ENCODE peak calls at places on chromosomes 16 and 17, in seven cellular contexts. W, Z, V, H, J, P and M are unnamed samples.

GRCh38 chr16:46482895-46483294 is 138.3 kb downstream of the SHCBP1 start:
- DNase-seq in W (no peak), Z (no peak), V (no peak), H (no peak), J (no peak), P (no peak), M (no peak)

GRCh38 chr16:85029413-85029794 is 1.8 kb downstream of the KIAA0513 start:
- DNase-seq in W (no peak), Z (peak), V (no peak), H (peak), J (no peak), P (no peak), M (peak)

GRCh38 chr16:4361944-4362311 is 9.7 kb upstream of the VASN start:
- DNase-seq in W (no peak), Z (no peak), V (no peak), H (no peak), J (no peak), P (no peak), M (no peak)

GRCh38 chr16:19972111-19972510 is 87.5 kb upstream of the GPRC5B start:
- DNase-seq in W (peak), Z (no peak), V (no peak), H (no peak), J (no peak), P (no peak), M (no peak)

GRCh38 chr17:40830085-40830776 is 7.8 kb upstream of the KRT10 start:
- DNase-seq in W (no peak), Z (no peak), V (no peak), H (no peak), J (no peak), P (no peak), M (no peak)

GRCh38 chr17:13520899-13521572 is 80.7 kb downstream of the HS3ST3A1 start:
- DNase-seq in W (no peak), Z (no peak), V (no peak), H (no peak), J (no peak), P (no peak), M (no peak)

GRCh38 chr17:37828313-37829124 is 83.7 kb upstream of the HNF1B start:
- DNase-seq in W (peak), Z (peak), V (no peak), H (no peak), J (no peak), P (no peak), M (no peak)

GRCh38 chr17:35947156-35947585 is 3.7 kb upstream of the LYZL6 start:
- DNase-seq in W (no peak), Z (no peak), V (peak), H (no peak), J (no peak), P (no peak), M (no peak)

GRCh38 chr17:34382586-34383224 is 19.7 kb upstream of the CCL1 start:
- DNase-seq in W (no peak), Z (no peak), V (no peak), H (no peak), J (peak), P (no peak), M (no peak)

GRCh38 chr17:65472602-65473001 is 88.8 kb downstream of the AXIN2 start:
- DNase-seq in W (no peak), Z (no peak), V (no peak), H (no peak), J (no peak), P (no peak), M (no peak)

GRCh38 chr17:57567278-57567677 is 177.8 kb downstream of the CCDC182 start:
- DNase-seq in W (no peak), Z (no peak), V (no peak), H (no peak), J (no peak), P (no peak), M (no peak)

GRCh38 chr17:75059369-75060345 is 12.6 kb downstream of the KCTD2 start:
- DNase-seq in W (no peak), Z (peak), V (no peak), H (peak), J (no peak), P (no peak), M (no peak)

GRCh38 chr17:46072998-46073397 is 73.9 kb downstream of the STH start:
- DNase-seq in W (no peak), Z (no peak), V (no peak), H (no peak), J (no peak), P (no peak), M (no peak)

GRCh38 chr17:49352587-49353154 is 9.4 kb downstream of the ZNF652 start:
- DNase-seq in W (no peak), Z (no peak), V (no peak), H (no peak), J (no peak), P (no peak), M (no peak)

GRCh38 chr17:33520404-33521032 is 227.4 kb upstream of the ASIC2 start:
- DNase-seq in W (no peak), Z (no peak), V (peak), H (peak), J (no peak), P (peak), M (peak)

DNA sequence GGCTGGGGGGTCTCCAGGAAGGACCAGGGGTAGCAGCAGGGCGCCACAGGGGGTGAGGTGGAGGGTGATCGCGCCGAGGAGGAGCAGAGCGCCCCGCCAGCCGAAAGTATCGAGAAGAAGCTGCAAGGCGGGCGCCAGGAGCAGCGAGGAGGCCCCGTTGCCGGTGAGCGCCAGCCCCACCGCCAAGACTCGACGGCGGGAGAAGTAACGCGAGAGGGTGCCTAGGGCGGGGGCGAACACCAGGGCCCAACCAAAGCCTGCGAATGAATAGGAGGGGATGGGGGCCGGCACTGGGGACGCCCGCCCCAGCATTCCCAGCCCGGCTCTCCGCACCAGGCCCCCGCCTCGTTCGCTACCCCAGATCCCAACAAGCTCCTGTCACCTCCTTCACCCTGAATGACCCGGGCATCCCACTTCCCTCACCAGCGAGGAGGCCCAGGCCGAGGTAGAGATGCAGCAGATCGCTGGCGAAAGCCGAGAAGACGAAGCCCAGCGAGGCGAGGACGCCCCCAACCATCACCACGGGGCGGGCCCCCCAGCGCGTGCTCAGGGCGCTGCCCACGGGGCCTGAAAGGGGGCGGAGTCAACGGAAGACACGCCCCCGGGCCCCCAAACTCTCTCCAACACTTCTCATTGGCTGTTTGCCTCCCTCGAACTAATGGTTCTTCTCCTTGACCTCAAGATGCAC is 1.2 kb downstream of the SLC16A11 start:
- DNase-seq in W (peak), Z (no peak), V (no peak), H (no peak), J (peak), P (no peak), M (no peak)
- TF ChIP-seq POLR2A in W (no peak), Z (no peak), V (no peak), H (no peak), J (peak), P (no peak), M (peak)

GRCh38 chr16:86294535-86294934 is 215.8 kb upstream of the FOXF1 start:
- DNase-seq in W (no peak), Z (peak), V (no peak), H (no peak), J (no peak), P (no peak), M (no peak)
- TF ChIP-seq POLR2AphosphoS5 in W (no peak), Z (peak), V (peak), H (no peak), J (no peak), P (no peak), M (no peak)

GRCh38 chr16:569445-570254 is at the start of gene PIGQ:
- DNase-seq in W (peak), Z (peak), V (peak), H (peak), J (peak), P (peak), M (peak)
- TF ChIP-seq POLR2A in W (no peak), Z (no peak), V (no peak), H (no peak), J (peak), P (no peak), M (no peak)

GRCh38 chr17:29279397-29280070 is 14.4 kb downstream of the NUFIP2 start:
- DNase-seq in W (no peak), Z (no peak), V (no peak), H (no peak), J (no peak), P (no peak), M (no peak)

GRCh38 chr17:29278692-29279091 is 15.3 kb downstream of the NUFIP2 start:
- DNase-seq in W (no peak), Z (no peak), V (no peak), H (no peak), J (no peak), P (no peak), M (no peak)

DNA sequence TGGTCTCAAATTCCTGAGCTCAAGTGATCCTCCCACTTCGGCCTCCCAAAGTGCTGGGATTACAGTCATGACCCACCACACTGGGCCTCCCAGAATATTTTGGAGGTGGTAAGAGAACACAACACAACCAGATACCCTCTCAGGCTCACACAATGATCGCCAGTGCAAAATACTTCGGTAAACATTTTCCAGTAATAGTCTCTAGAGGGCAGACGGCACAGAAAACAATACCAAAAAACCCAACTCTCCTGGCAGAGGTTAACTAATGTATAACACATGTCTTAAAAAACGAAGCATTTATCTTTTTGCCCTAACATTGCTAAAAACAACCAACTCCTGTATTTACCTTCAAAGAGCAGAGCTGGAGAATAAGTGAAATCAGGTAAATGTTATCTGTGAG is 10.5 kb downstream of the NUFIP2 start:
- DNase-seq in W (no peak), Z (no peak), V (no peak), H (no peak), J (no peak), P (no peak), M (no peak)
- TF ChIP-seq POLR2AphosphoS5 in W (no peak), Z (no peak), V (no peak), H (no peak), J (no peak), P (no peak), M (no peak)

GRCh38 chr17:27288183-27288582 is 5.7 kb upstream of the WSB1 start:
- DNase-seq in W (no peak), Z (no peak), V (no peak), H (no peak), J (no peak), P (no peak), M (no peak)
- TF ChIP-seq POLR2A in W (no peak), Z (no peak), V (no peak), H (no peak), J (no peak), P (no peak), M (no peak)

DNA sequence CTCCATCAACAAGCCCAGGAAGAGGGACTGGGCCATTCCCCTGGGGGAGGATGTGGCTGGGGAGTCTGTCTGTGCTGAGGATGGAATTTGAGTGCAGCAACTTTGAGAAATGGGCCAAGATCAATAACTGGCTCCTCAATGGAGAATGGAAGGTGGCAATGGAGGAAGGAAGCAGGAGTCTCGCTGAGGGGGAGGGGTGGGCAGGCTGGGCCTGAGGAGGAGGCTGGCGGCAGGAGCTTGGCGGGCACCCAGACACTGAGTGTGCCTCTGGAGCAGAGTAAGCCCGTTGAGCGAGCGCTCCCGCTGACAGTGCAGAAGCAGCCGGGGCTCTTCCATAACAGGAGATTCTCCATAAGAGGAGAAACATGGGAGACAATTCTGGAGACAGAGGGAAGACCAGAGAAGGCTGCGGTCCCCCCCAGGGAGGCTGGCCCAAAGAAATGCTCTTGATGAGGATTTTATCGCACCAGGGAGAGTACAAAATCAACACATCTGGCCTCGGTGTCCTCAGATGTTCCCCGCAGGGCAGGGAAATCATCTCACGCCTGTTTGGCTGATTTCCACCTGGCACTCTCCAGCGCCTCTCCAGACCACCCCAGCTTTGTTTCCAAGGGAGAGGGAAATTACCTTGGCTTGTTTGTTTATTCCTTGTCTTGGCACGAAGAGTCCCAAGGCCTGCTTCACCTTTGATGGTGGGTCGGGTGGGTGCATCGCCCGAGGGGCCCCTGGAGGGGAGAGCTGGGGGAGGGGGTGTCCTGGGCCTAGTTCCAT is 2.8 kb upstream of the MMP15 start:
- DNase-seq in W (no peak), Z (peak), V (peak), H (peak), J (peak), P (no peak), M (no peak)
- TF ChIP-seq POLR2AphosphoS5 in W (no peak), Z (peak), V (no peak), H (no peak), J (no peak), P (no peak), M (no peak)

DNA sequence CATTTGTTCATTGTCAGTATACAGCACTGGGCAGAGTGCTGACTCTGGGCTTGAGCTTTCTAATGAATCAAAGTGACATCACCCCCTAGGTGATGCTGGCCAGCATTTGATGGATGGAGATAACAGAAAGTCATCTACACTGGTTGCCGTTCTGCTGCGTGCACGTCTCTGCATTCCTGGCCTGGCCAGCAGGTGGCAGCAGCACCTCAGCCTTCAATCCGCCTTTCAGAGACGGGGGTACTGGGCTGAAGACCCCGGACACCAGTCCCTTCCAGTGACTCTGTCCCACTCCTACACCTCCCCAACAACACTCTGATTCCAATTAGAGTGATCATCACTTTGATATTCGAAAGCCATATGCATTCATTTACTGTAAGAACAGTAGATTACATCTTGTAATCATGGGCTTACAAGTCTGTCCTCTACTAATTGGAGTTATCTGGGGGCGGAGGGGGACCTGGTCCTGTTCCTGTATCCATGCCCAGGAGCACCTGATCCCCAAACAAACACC is 6.0 kb downstream of the CPSF4L start:
- DNase-seq in W (no peak), Z (no peak), V (peak), H (peak), J (peak), P (no peak), M (no peak)
- TF ChIP-seq POLR2A in W (no peak), Z (no peak), V (no peak), H (no peak), J (no peak), P (no peak), M (no peak)

DNA sequence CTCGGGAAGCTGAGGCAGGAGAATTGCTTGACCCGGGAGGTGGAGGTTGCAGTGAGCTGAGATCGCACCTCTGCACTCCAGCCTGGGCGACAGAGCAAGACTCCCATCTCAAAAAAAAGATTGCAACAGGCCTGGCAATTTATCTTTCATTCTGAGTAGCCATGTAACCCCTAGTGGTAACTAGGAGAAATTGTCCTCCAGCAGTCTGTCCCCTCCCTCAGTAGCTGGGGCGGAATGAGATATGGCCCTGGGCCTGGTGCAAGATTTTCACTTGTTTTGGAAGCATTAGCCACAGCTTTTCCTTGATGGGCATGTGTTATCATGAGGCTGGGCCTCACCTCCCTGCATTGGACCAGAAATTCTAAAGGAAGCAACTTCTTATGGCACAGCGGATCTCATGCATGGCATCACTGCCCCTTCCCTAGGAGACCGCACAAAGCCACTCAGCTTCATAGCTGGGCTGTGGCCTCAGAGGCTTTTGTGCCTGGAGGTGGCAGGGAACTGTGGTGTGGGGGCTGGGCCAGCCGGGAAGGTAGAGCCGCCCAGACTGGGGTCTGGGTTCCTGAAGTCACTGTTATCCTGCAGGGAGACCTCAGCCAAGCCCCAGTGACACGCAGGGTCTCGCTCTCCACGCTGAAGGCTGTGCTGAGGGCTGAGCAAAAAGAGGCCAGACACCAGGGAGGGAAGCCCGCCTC is 13.4 kb downstream of the NATD1 start:
- DNase-seq in W (no peak), Z (no peak), V (no peak), H (no peak), J (no peak), P (no peak), M (peak)
- TF ChIP-seq POLR2AphosphoS5 in W (no peak), Z (no peak), V (no peak), H (no peak), J (no peak), P (no peak), M (no peak)

GRCh38 chr16:57904101-57904500 is 66.8 kb downstream of the CNGB1 start:
- DNase-seq in W (no peak), Z (no peak), V (no peak), H (no peak), J (no peak), P (no peak), M (no peak)

GRCh38 chr16:57901480-57902069 is 69.4 kb downstream of the CNGB1 start:
- DNase-seq in W (no peak), Z (no peak), V (no peak), H (no peak), J (no peak), P (no peak), M (no peak)

GRCh38 chr16:57906385-57907316 is 64.3 kb downstream of the CNGB1 start:
- DNase-seq in W (no peak), Z (no peak), V (no peak), H (no peak), J (peak), P (no peak), M (no peak)

GRCh38 chr16:57900796-57901479 is 70.0 kb downstream of the CNGB1 start:
- DNase-seq in W (no peak), Z (no peak), V (no peak), H (no peak), J (no peak), P (no peak), M (no peak)

GRCh38 chr16:57903656-57904055 is 67.3 kb downstream of the CNGB1 start:
- DNase-seq in W (no peak), Z (no peak), V (no peak), H (no peak), J (peak), P (no peak), M (no peak)
- TF ChIP-seq POLR2A in W (no peak), Z (no peak), V (no peak), H (no peak), J (no peak), P (no peak), M (no peak)

GRCh38 chr16:7200320-7200719 is 132.3 kb upstream of the RBFOX1 start:
- DNase-seq in W (no peak), Z (no peak), V (no peak), H (no peak), J (no peak), P (no peak), M (no peak)
- TF ChIP-seq POLR2AphosphoS5 in W (no peak), Z (no peak), V (no peak), H (no peak), J (no peak), P (no peak), M (no peak)